ENCODE peak calls at places on chromosomes 5 and 9, in ten cellular contexts. U is HCEC 1CT; G is endothelial cell; B is CD8-positive, alpha-beta T cell; X is stimulated activated CD8-positive, alpha-beta memory T cell treated with anti-CD3 and anti-CD28 coated beads, Interleukin-2, amount 100 ng/mL, for 48 hours; Q is kidney epithelial cell; Y is Caki2; L is DMS153; S is NCI-H510A; R is transverse colon. C is an unnamed sample.

GRCh38 chr9:17219261-17219660 is 84.4 kb downstream of the CNTLN start:
- DNase-seq in U (peak), G (no peak), B (no peak), X (no peak), Q (no peak), Y (no peak), L (no peak), S (no peak), R (no peak), C (no peak)

GRCh38 chr9:69140123-69140741 is 33.8 kb upstream of the TJP2 start:
- DNase-seq in U (no peak), G (peak), B (no peak), X (no peak), Q (no peak), Y (no peak), L (no peak), S (no peak), R (no peak), C (no peak)

GRCh38 chr5:66408561-66408960 is 187.6 kb upstream of the MAST4 start:
- DNase-seq in U (no peak), G (no peak), B (no peak), X (no peak), Q (no peak), Y (no peak), L (no peak), S (no peak), R (no peak), C (no peak)

GRCh38 chr5:80516826-80517225 is 28.9 kb downstream of the FAM151B start:
- DNase-seq in U (peak), G (no peak), B (no peak), X (peak), Q (peak), Y (peak), L (no peak), S (no peak), R (no peak), C (no peak)

GRCh38 chr5:73663860-73664240 is 37.9 kb downstream of the ARHGEF28 start:
- DNase-seq in U (no peak), G (no peak), B (no peak), X (no peak), Q (peak), Y (no peak), L (no peak), S (no peak), R (no peak), C (no peak)

GRCh38 chr9:133693116-133693515 is 45.0 kb downstream of the SARDH start:
- DNase-seq in U (no peak), G (no peak), B (no peak), X (no peak), Q (no peak), Y (no peak), L (no peak), S (no peak), R (no peak), C (no peak)

GRCh38 chr5:159262859-159263568 is at the start of gene UBLCP1:
- DNase-seq in U (peak), G (peak), B (peak), X (peak), Q (peak), Y (peak), L (peak), S (peak), R (peak), C (peak)

GRCh38 chr9:37531699-37532098 is 44.5 kb downstream of the FBXO10 start:
- DNase-seq in U (no peak), G (no peak), B (peak), X (no peak), Q (no peak), Y (no peak), L (no peak), S (no peak), R (peak), C (no peak)

GRCh38 chr5:115179959-115180709 is 10.4 kb upstream of the TRIM36 start:
- DNase-seq in U (peak), G (peak), B (peak), X (no peak), Q (no peak), Y (peak), L (peak), S (no peak), R (peak), C (no peak)

GRCh38 chr9:136723362-136723976 is 11.1 kb downstream of the DIPK1B start:
- DNase-seq in U (no peak), G (no peak), B (no peak), X (no peak), Q (no peak), Y (no peak), L (no peak), S (no peak), R (no peak), C (no peak)

GRCh38 chr5:159106569-159107282 is 7.0 kb upstream of the EBF1 start:
- DNase-seq in U (peak), G (peak), B (peak), X (peak), Q (no peak), Y (peak), L (no peak), S (no peak), R (peak), C (peak)

GRCh38 chr9:98312365-98312764 is 56.9 kb upstream of the TBC1D2 start:
- DNase-seq in U (no peak), G (no peak), B (no peak), X (no peak), Q (no peak), Y (no peak), L (no peak), S (no peak), R (no peak), C (no peak)

GRCh38 chr9:127553793-127554192 is 58.3 kb upstream of the STXBP1 start:
- DNase-seq in U (no peak), G (no peak), B (no peak), X (no peak), Q (no peak), Y (no peak), L (no peak), S (no peak), R (no peak), C (no peak)